ENCODE peak calls at places on chromosomes 6 and 20, in four cellular contexts. M is H9; Q is activated naive CD8-positive, alpha-beta T cell treated with anti-CD3 and anti-CD28 coated beads, Interleukin-2, amount 50 U/mL, for 24 hours; F is IMR-90. K is an unnamed sample.
A peak's percentile ranks its signal among the peaks of the same experiment; 100 is the strongest.

GRCh38 chr6:116511424-116512131 is at the start of gene CALHM5:
- DNase-seq in F (peak; percentile 94), M (peak; percentile 36), Q (no peak), K (peak; percentile 39)

GRCh38 chr20:47412073-47412472 is 55.6 kb upstream of the ZMYND8 start:
- DNase-seq in F (no peak), M (no peak), Q (no peak), K (no peak)

GRCh38 chr6:2733324-2733723 is 17.4 kb downstream of the MYLK4 start:
- DNase-seq in Q (peak; percentile 51), M (no peak), F (peak; percentile 23), K (no peak)

GRCh38 chr20:6008254-6008653 is 45.6 kb downstream of the LRRN4 start:
- DNase-seq in M (no peak), Q (no peak), F (peak; percentile 92), K (peak; percentile 84)

GRCh38 chr6:24974182-24975171 is 38.7 kb upstream of the RIPOR2 start:
- DNase-seq in Q (peak; percentile 44), F (no peak), M (no peak), K (no peak)

GRCh38 chr6:167103041-167103816 is 19.7 kb upstream of the CCR6 start:
- DNase-seq in F (no peak), Q (no peak), M (no peak), K (no peak)

GRCh38 chr6:143912671-143913070 is 48.4 kb downstream of the ZC2HC1B start:
- DNase-seq in F (no peak), M (no peak), Q (no peak), K (no peak)

GRCh38 chr20:53208110-53208908 is 236.2 kb downstream of the TSHZ2 start:
- DNase-seq in Q (peak; percentile 33), F (no peak), M (peak; percentile 75), K (no peak)

GRCh38 chr6:85469276-85470022 is 19.6 kb downstream of the NT5E start:
- DNase-seq in M (no peak), F (no peak), Q (no peak), K (no peak)

GRCh38 chr6:152305672-152306071 is 331.5 kb downstream of the SYNE1 start:
- DNase-seq in Q (no peak), M (no peak), F (peak; percentile 24), K (no peak)

GRCh38 chr6:29528300-29528931 is 31.1 kb downstream of the UBD start:
- DNase-seq in Q (no peak), F (no peak), M (no peak), K (no peak)